ENCODE peak calls at places on chromosome 1, in seven cellular contexts. V is RWPE1, I is GM13977, T is KG1, H is HFFc6, O is NCI-H446 treated with DMSO at 0.1 percent for 48 hours, X is progenitor cell of endocrine pancreas. J is an unnamed sample.

GRCh38 chr1:163069142-163069541 is at the start of gene RGS4:
- DNase-seq in V (peak; percentile 22), I (no peak), T (no peak), H (peak; percentile 98), O (peak; percentile 85), X (peak; percentile 15), J (peak; percentile 89)

GRCh38 chr1:199981584-199981983 is 45.9 kb upstream of the NR5A2 start:
- DNase-seq in V (no peak), I (no peak), T (no peak), H (no peak), O (no peak), X (no peak), J (no peak)

GRCh38 chr1:28526886-28527285 is 21.0 kb downstream of the RCC1 start:
- DNase-seq in V (no peak), I (no peak), T (no peak), H (peak; percentile 11), O (no peak), X (no peak), J (peak; percentile 99)

GRCh38 chr1:62989497-62989896 is 205.6 kb downstream of the ATG4C start:
- DNase-seq in V (no peak), I (no peak), T (no peak), H (no peak), O (no peak), X (no peak), J (peak; percentile 6)

GRCh38 chr1:5329068-5329739 is 663.0 kb downstream of the NPHP4 start:
- DNase-seq in V (no peak), I (no peak), T (no peak), H (no peak), O (no peak), X (no peak), J (no peak)

GRCh38 chr1:35278886-35279554 is 10.5 kb downstream of the ZMYM4 start:
- DNase-seq in V (no peak), I (no peak), T (no peak), H (no peak), O (no peak), X (no peak), J (no peak)

GRCh38 chr1:50702395-50702794 is 257.7 kb downstream of the FAF1 start:
- DNase-seq in V (no peak), I (no peak), T (no peak), H (no peak), O (no peak), X (no peak), J (no peak)

GRCh38 chr1:236334893-236335545 is 53.3 kb upstream of the ERO1B start:
- DNase-seq in V (no peak), I (no peak), T (no peak), H (no peak), O (no peak), X (no peak), J (no peak)

GRCh38 chr1:43049487-43049886 is 90.8 kb upstream of the SLC2A1 start:
- DNase-seq in V (peak; percentile 27), I (no peak), T (no peak), H (no peak), O (no peak), X (no peak), J (no peak)

J was measured in kidney tubule cell.